ENCODE peak calls at places on chromosomes 2 and 18, in eight cellular contexts. R is AG10803, I is PC-9, U is breast epithelium, A is AG09309, E is endodermal cell, Q is HFFc6, M is progenitor cell of endocrine pancreas. L is an unnamed sample.

GRCh38 chr18:73461780-73462059 is 593.9 kb upstream of the NETO1 start:
- DNase-seq in R (peak), I (no peak), U (no peak), A (no peak), E (no peak), Q (peak), M (no peak), L (peak)

GRCh38 chr18:36533446-36534153 is 236.1 kb downstream of the FHOD3 start:
- DNase-seq in R (no peak), I (no peak), U (no peak), A (no peak), E (no peak), Q (no peak), M (no peak), L (no peak)

GRCh38 chr2:58731488-58731869 is 490.4 kb upstream of the FANCL start:
- DNase-seq in R (no peak), I (no peak), U (no peak), A (no peak), E (no peak), Q (no peak), M (no peak), L (no peak)

GRCh38 chr2:137252934-137253333 is 487.6 kb downstream of the THSD7B start:
- DNase-seq in R (peak), I (no peak), U (no peak), A (no peak), E (no peak), Q (peak), M (no peak), L (no peak)

GRCh38 chr2:10097352-10098148 is 17.3 kb upstream of the CYS1 start:
- DNase-seq in R (peak), I (peak), U (no peak), A (no peak), E (peak), Q (peak), M (peak), L (peak)

GRCh38 chr2:58107803-58108710 is 61.5 kb downstream of the VRK2 start:
- DNase-seq in R (peak), I (peak), U (no peak), A (peak), E (no peak), Q (peak), M (no peak), L (peak)

GRCh38 chr2:238127165-238128060 is 11.1 kb upstream of the KLHL30 start:
- DNase-seq in R (peak), I (peak), U (no peak), A (no peak), E (peak), Q (peak), M (no peak), L (no peak)

GRCh38 chr18:62420151-62420512 is 95.0 kb downstream of the TNFRSF11A start:
- DNase-seq in R (peak), I (no peak), U (no peak), A (no peak), E (no peak), Q (no peak), M (no peak), L (no peak)

GRCh38 chr2:144256996-144257707 is 262.8 kb downstream of the ZEB2 start:
- DNase-seq in R (peak), I (no peak), U (no peak), A (peak), E (no peak), Q (peak), M (no peak), L (no peak)

GRCh38 chr2:191910518-191910917 is 63.6 kb upstream of the CAVIN2 start:
- DNase-seq in R (peak), I (no peak), U (no peak), A (no peak), E (no peak), Q (peak), M (no peak), L (peak)

GRCh38 chr2:37786854-37787253 is 115.4 kb upstream of the CDC42EP3 start:
- DNase-seq in R (no peak), I (no peak), U (peak), A (no peak), E (no peak), Q (no peak), M (no peak), L (no peak)

GRCh38 chr2:232874677-232875223 is 4.7 kb downstream of the SNORC start:
- DNase-seq in R (no peak), I (no peak), U (no peak), A (no peak), E (no peak), Q (no peak), M (no peak), L (no peak)

GRCh38 chr2:104502904-104503303 is 351.0 kb upstream of the POU3F3 start:
- DNase-seq in R (no peak), I (no peak), U (peak), A (no peak), E (no peak), Q (no peak), M (no peak), L (no peak)

GRCh38 chr2:136932700-136933099 is 167.4 kb downstream of the THSD7B start:
- DNase-seq in R (peak), I (no peak), U (no peak), A (no peak), E (peak), Q (peak), M (peak), L (no peak)

GRCh38 chr2:237941239-237941638 is 25.6 kb upstream of the UBE2F start:
- DNase-seq in R (no peak), I (no peak), U (no peak), A (no peak), E (no peak), Q (no peak), M (no peak), L (no peak)

GRCh38 chr2:113173563-113174368 is at the start of gene PSD4:
- DNase-seq in R (no peak), I (no peak), U (peak), A (no peak), E (peak), Q (no peak), M (no peak), L (no peak)

GRCh38 chr2:23423062-23423872 is 38.3 kb downstream of the KLHL29 start:
- DNase-seq in R (no peak), I (no peak), U (no peak), A (no peak), E (peak), Q (no peak), M (no peak), L (no peak)

GRCh38 chr2:58046335-58046584 is 346 bp upstream of the VRK2 start:
- DNase-seq in R (no peak), I (no peak), U (no peak), A (no peak), E (no peak), Q (no peak), M (no peak), L (no peak)

GRCh38 chr2:127128508-127128907 is 21.6 kb upstream of the BIN1 start:
- DNase-seq in R (no peak), I (peak), U (peak), A (no peak), E (peak), Q (no peak), M (no peak), L (no peak)

GRCh38 chr2:11379558-11379957 is 35.1 kb upstream of the ROCK2 start:
- DNase-seq in R (peak), I (no peak), U (peak), A (peak), E (no peak), Q (no peak), M (no peak), L (no peak)

GRCh38 chr2:237154050-237154638 is 68.5 kb downstream of the COPS8 start:
- DNase-seq in R (peak), I (peak), U (no peak), A (no peak), E (peak), Q (peak), M (no peak), L (no peak)

GRCh38 chr18:77046994-77047393 is 85.6 kb downstream of the MBP start:
- DNase-seq in R (no peak), I (no peak), U (no peak), A (no peak), E (no peak), Q (no peak), M (no peak), L (no peak)

GRCh38 chr2:50448556-50448955 is 583.4 kb downstream of the NRXN1 start:
- DNase-seq in R (no peak), I (no peak), U (no peak), A (no peak), E (no peak), Q (no peak), M (no peak), L (no peak)

GRCh38 chr18:50594931-50595330 is 35.0 kb downstream of the MAPK4 start:
- DNase-seq in R (no peak), I (no peak), U (no peak), A (no peak), E (no peak), Q (no peak), M (no peak), L (no peak)

GRCh38 chr2:118641711-118642110 is 205.7 kb downstream of the EN1 start:
- DNase-seq in R (peak), I (no peak), U (no peak), A (no peak), E (no peak), Q (no peak), M (no peak), L (no peak)

GRCh38 chr18:4807495-4808293 is 352.6 kb upstream of the DLGAP1 start:
- DNase-seq in R (no peak), I (no peak), U (no peak), A (no peak), E (no peak), Q (no peak), M (no peak), L (no peak)

DNA sequence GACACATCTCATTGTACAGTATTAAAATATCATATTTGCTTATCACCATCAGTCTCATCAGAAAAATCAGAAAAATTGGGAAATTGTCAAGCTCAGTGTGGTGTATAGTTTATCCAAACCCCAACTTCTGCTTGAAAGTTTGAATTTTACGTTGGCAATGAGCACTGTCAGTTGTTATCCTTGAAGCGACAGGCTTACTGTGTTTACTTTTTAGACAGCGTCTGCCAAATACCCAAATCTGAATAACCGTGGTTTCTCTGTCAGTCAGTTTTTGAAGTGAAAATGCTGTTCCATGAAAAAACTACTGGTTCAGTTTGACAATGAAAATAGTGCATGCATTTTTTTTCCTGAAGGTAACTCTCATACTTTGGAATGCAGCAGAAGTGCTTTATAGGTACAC is 70.2 kb downstream of the PARD3B start:
- DNase-seq in R (no peak), I (no peak), U (no peak), A (no peak), E (no peak), Q (no peak), M (no peak), L (no peak)
- TF ChIP-seq CTCF in R (no peak), I (no peak), U (no peak), A (no peak), E (no peak), Q (no peak), M (no peak), L (no peak)

DNA sequence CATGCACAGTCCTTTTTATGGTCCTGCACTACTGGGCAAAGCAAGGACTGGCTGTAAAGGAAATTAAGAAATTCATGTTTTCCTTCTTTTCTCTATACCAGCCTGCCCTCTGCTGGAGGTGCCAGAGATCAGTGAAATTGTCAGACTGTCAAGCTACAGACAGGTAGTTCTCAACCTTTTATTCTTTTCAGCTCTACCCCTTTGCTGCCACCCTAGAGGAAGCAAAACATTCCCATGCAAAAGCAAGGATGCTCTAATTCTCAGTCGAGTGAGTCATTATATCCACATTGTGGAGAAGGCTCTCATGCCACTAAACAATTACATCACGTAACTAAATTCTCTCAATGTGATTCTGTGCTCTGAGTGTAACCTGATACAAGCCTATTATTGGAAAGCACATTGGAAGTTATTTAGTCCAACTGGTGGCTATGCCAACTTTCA is 25.0 kb upstream of the RAPGEF4 start:
- DNase-seq in R (peak), I (peak), U (no peak), A (peak), E (peak), Q (peak), M (no peak), L (peak)
- TF ChIP-seq CTCF in R (peak), I (peak), U (no peak), A (peak), E (peak), Q (peak), M (peak), L (peak)

GRCh38 chr18:3184275-3184963 is 35.3 kb downstream of the MYOM1 start:
- DNase-seq in R (no peak), I (no peak), U (no peak), A (no peak), E (no peak), Q (no peak), M (no peak), L (no peak)

GRCh38 chr18:3189884-3190283 is 29.9 kb downstream of the MYOM1 start:
- DNase-seq in R (no peak), I (no peak), U (no peak), A (no peak), E (no peak), Q (no peak), M (no peak), L (no peak)

GRCh38 chr18:3183103-3183717 is 36.6 kb downstream of the MYOM1 start:
- DNase-seq in R (no peak), I (no peak), U (no peak), A (no peak), E (no peak), Q (no peak), M (no peak), L (no peak)

GRCh38 chr18:3192286-3192685 is 27.5 kb downstream of the MYOM1 start:
- DNase-seq in R (no peak), I (no peak), U (no peak), A (no peak), E (no peak), Q (no peak), M (no peak), L (no peak)

DNA sequence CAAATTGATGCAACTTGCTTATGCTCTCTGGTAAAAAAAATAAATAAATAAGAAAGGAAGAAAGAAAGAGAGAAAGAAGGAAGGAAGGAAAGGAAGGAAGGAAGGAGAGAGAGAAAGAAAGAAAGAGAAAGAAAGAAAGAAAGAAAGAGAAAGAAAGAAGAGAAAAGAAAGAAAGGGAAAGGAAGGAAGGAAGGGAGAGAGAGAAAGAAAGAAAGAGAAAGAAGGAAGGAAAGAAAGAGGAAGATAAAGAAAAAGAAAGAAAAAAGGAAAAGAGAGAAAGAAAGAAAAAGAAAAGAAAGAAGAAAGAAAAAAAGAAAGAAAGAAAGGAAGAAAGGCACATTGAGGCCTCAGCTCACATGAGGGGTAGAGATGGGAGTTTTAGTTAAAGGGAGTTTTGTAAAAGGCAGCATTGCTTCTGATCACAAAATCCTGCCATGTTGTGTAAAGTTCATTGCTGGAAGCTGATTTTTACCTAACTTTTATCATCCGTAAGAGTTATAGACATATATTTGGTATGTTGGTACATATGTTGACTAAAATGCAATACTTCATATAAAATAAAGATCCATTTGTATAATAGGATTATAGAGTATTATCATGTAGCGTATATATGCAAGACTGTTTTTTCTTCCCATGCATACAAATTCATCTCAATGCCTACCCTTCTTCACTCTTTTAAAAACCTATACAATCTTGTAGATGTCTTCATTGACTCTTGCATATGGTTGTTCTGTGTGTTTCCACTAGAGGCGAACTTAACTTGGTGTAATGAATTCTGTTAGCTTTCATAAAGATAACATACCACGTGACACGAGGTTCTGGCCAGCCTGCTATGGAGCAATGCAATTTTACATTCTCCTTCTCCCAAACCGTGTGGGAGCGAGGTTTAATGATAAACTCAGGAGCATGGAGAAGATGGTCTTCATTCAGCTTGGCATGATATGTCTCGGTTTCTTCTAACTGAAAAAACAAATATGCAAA is 32.8 kb downstream of the MYOM1 start:
- DNase-seq in R (no peak), I (no peak), U (no peak), A (no peak), E (no peak), Q (no peak), M (no peak), L (no peak)
- TF ChIP-seq CTCF in R (no peak), I (no peak), U (no peak), A (no peak), E (peak), Q (peak), M (peak), L (no peak)

GRCh38 chr2:218583983-218584850 is 15.6 kb downstream of the CNOT9 start:
- DNase-seq in R (no peak), I (no peak), U (no peak), A (no peak), E (peak), Q (no peak), M (no peak), L (no peak)
- TF ChIP-seq CTCF in R (no peak), I (no peak), U (no peak), A (no peak), E (peak), Q (peak), M (no peak), L (peak)

DNA sequence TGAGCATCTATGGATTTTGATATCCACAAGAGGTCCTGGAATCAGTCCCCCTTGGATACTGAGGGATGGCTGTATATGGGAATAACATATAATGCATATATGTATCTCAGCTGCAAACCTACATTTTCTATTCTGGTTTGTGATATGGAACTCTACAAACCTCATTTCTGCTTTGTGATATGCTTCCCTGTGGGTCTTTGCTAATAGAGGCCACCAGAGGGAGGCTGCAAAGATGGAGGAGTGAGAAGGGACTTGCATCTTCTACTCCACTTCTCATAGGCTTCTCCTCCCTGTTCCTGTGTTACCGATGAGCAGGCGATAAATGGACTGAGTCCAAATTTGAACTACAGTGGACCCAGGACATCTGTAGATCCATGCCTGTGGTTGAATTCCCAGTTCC is 37.8 kb downstream of the ARID5A start:
- DNase-seq in R (no peak), I (no peak), U (no peak), A (no peak), E (no peak), Q (no peak), M (no peak), L (no peak)
- TF ChIP-seq CTCF in R (no peak), I (no peak), U (no peak), A (peak), E (peak), Q (peak), M (no peak), L (peak)

GRCh38 chr2:109091526-109091925 is 37.5 kb upstream of the SH3RF3 start:
- DNase-seq in R (no peak), I (no peak), U (no peak), A (no peak), E (no peak), Q (no peak), M (no peak), L (no peak)
- TF ChIP-seq CTCF in R (no peak), I (no peak), U (no peak), A (no peak), E (no peak), Q (no peak), M (no peak), L (no peak)

GRCh38 chr2:174555998-174556397 is 41.6 kb downstream of the WIPF1 start:
- DNase-seq in R (no peak), I (no peak), U (no peak), A (no peak), E (no peak), Q (no peak), M (no peak), L (no peak)
- TF ChIP-seq CTCF in R (no peak), I (no peak), U (no peak), A (no peak), E (no peak), Q (no peak), M (no peak), L (no peak)

L was measured in HFF-Myc.